ENCODE peak calls at places on chromosomes 7 and 10, in seven cellular contexts. One of them, this sample, is unnamed.

GRCh38 chr10:13271552-13272163 is 28.2 kb downstream of the PHYH start:
- DNase-seq in tibial nerve: peak; percentile 10
- DNase-seq in glutamatergic neuron: peak; percentile 78
- DNase-seq in heart left ventricle: peak; percentile 45
- DNase-seq in anterior cingulate cortex: no peak
- DNase-seq in Kasumi-1: peak; percentile 37
- DNase-seq in activated T-cell treated with anti-CD3 and anti-CD28 coated beads, Interleukin-2, amount 50 U/mL, for 72 hours: peak; percentile 67
- DNase-seq in this sample: peak; percentile 48

GRCh38 chr10:78688945-78689935 is 379.5 kb upstream of the ZMIZ1 start:
- DNase-seq in anterior cingulate cortex: peak; percentile 75
- DNase-seq in glutamatergic neuron: peak; percentile 32
- DNase-seq in heart left ventricle: no peak
- DNase-seq in activated T-cell treated with anti-CD3 and anti-CD28 coated beads, Interleukin-2, amount 50 U/mL, for 72 hours: no peak
- DNase-seq in Kasumi-1: no peak
- DNase-seq in tibial nerve: peak; percentile 26
- DNase-seq in this sample: peak; percentile 20

GRCh38 chr7:7642081-7642480 is 1.5 kb downstream of the UMAD1 start:
- DNase-seq in tibial nerve: no peak
- DNase-seq in anterior cingulate cortex: no peak
- DNase-seq in activated T-cell treated with anti-CD3 and anti-CD28 coated beads, Interleukin-2, amount 50 U/mL, for 72 hours: no peak
- DNase-seq in glutamatergic neuron: no peak
- DNase-seq in heart left ventricle: no peak
- DNase-seq in Kasumi-1: no peak
- DNase-seq in this sample: no peak

GRCh38 chr7:158821173-158822021 is 7.9 kb downstream of the ESYT2 start:
- DNase-seq in tibial nerve: peak; percentile 46
- DNase-seq in anterior cingulate cortex: no peak
- DNase-seq in activated T-cell treated with anti-CD3 and anti-CD28 coated beads, Interleukin-2, amount 50 U/mL, for 72 hours: no peak
- DNase-seq in heart left ventricle: no peak
- DNase-seq in Kasumi-1: no peak
- DNase-seq in glutamatergic neuron: no peak
- DNase-seq in this sample: no peak

GRCh38 chr10:47346572-47347302 is 1.4 kb upstream of the RBP3 start:
- DNase-seq in Kasumi-1: no peak
- DNase-seq in heart left ventricle: no peak
- DNase-seq in anterior cingulate cortex: no peak
- DNase-seq in tibial nerve: no peak
- DNase-seq in glutamatergic neuron: no peak
- DNase-seq in activated T-cell treated with anti-CD3 and anti-CD28 coated beads, Interleukin-2, amount 50 U/mL, for 72 hours: no peak
- DNase-seq in this sample: no peak

GRCh38 chr7:25580156-25580555 is 351.9 kb upstream of the NPVF start:
- DNase-seq in anterior cingulate cortex: no peak
- DNase-seq in activated T-cell treated with anti-CD3 and anti-CD28 coated beads, Interleukin-2, amount 50 U/mL, for 72 hours: no peak
- DNase-seq in heart left ventricle: no peak
- DNase-seq in tibial nerve: no peak
- DNase-seq in glutamatergic neuron: no peak
- DNase-seq in Kasumi-1: no peak
- DNase-seq in this sample: no peak

GRCh38 chr10:18216482-18216881 is 76.3 kb downstream of the CACNB2 start:
- DNase-seq in tibial nerve: no peak
- DNase-seq in Kasumi-1: peak; percentile 83
- DNase-seq in glutamatergic neuron: no peak
- DNase-seq in heart left ventricle: no peak
- DNase-seq in activated T-cell treated with anti-CD3 and anti-CD28 coated beads, Interleukin-2, amount 50 U/mL, for 72 hours: no peak
- DNase-seq in anterior cingulate cortex: no peak
- DNase-seq in this sample: no peak

GRCh38 chr10:69406302-69406811 is 10.4 kb downstream of the TACR2 start:
- DNase-seq in glutamatergic neuron: peak; percentile 54
- DNase-seq in heart left ventricle: peak; percentile 81
- DNase-seq in activated T-cell treated with anti-CD3 and anti-CD28 coated beads, Interleukin-2, amount 50 U/mL, for 72 hours: no peak
- DNase-seq in tibial nerve: no peak
- DNase-seq in anterior cingulate cortex: no peak
- DNase-seq in Kasumi-1: no peak
- DNase-seq in this sample: peak; percentile 29

GRCh38 chr10:3874988-3875841 is 90.2 kb upstream of the KLF6 start:
- DNase-seq in activated T-cell treated with anti-CD3 and anti-CD28 coated beads, Interleukin-2, amount 50 U/mL, for 72 hours: peak; percentile 38
- DNase-seq in heart left ventricle: no peak
- DNase-seq in Kasumi-1: no peak
- DNase-seq in tibial nerve: peak; percentile 44
- DNase-seq in anterior cingulate cortex: no peak
- DNase-seq in glutamatergic neuron: no peak
- DNase-seq in this sample: no peak

GRCh38 chr7:80481196-80481884 is 30.5 kb downstream of the GNAT3 start:
- DNase-seq in heart left ventricle: no peak
- DNase-seq in tibial nerve: no peak
- DNase-seq in glutamatergic neuron: no peak
- DNase-seq in activated T-cell treated with anti-CD3 and anti-CD28 coated beads, Interleukin-2, amount 50 U/mL, for 72 hours: no peak
- DNase-seq in anterior cingulate cortex: no peak
- DNase-seq in Kasumi-1: no peak
- DNase-seq in this sample: no peak

GRCh38 chr7:6578114-6579084 is 1.1 kb downstream of the ZDHHC4 start:
- DNase-seq in activated T-cell treated with anti-CD3 and anti-CD28 coated beads, Interleukin-2, amount 50 U/mL, for 72 hours: no peak
- DNase-seq in Kasumi-1: no peak
- DNase-seq in glutamatergic neuron: no peak
- DNase-seq in anterior cingulate cortex: no peak
- DNase-seq in heart left ventricle: no peak
- DNase-seq in tibial nerve: no peak
- DNase-seq in this sample: no peak

GRCh38 chr7:151725844-151726770 is 150.8 kb downstream of the PRKAG2 start:
- DNase-seq in anterior cingulate cortex: no peak
- DNase-seq in activated T-cell treated with anti-CD3 and anti-CD28 coated beads, Interleukin-2, amount 50 U/mL, for 72 hours: no peak
- DNase-seq in tibial nerve: no peak
- DNase-seq in glutamatergic neuron: no peak
- DNase-seq in Kasumi-1: no peak
- DNase-seq in heart left ventricle: no peak
- DNase-seq in this sample: no peak